ENCODE peak calls at places on chromosomes 3 and 15, in four cellular contexts. A is ureter; M is CD4-positive, alpha-beta T cell; O is stimulated activated CD8-positive, alpha-beta memory T cell treated with anti-CD3 and anti-CD28 coated beads, Interleukin-7, amount 100 ng/mL, for 1 hour. C is an unnamed sample.

GRCh38 chr3:127204841-127205582 is 12.1 kb downstream of the PRR23E start:
- DNase-seq in A (no peak), M (no peak), O (no peak), C (no peak)

GRCh38 chr3:110384601-110385000 is 687.0 kb upstream of the NECTIN3 start:
- DNase-seq in O (no peak), M (no peak), A (no peak), C (no peak)

GRCh38 chr3:127074900-127075360 is 92.0 kb downstream of the PLXNA1 start:
- DNase-seq in A (no peak), M (no peak), O (no peak), C (no peak)

GRCh38 chr15:42107483-42107882 is 13.1 kb upstream of the PLA2G4D start:
- DNase-seq in O (no peak), M (no peak), A (peak; percentile 62), C (peak; percentile 9)

GRCh38 chr3:83230841-83231240 is 1469.4 kb upstream of the GBE1 start:
- DNase-seq in M (no peak), A (no peak), O (no peak), C (no peak)

GRCh38 chr3:2078821-2079220 is 19.8 kb upstream of the CNTN4 start:
- DNase-seq in M (no peak), O (no peak), A (no peak), C (no peak)

GRCh38 chr3:31724681-31725080 is 192.0 kb downstream of the STT3B start:
- DNase-seq in A (no peak), M (no peak), O (no peak), C (no peak)

GRCh38 chr15:78347586-78348543 is 7.7 kb downstream of the CRABP1 start:
- DNase-seq in O (no peak), M (no peak), A (peak; percentile 51), C (no peak)

GRCh38 chr3:55701997-55702396 is 214.9 kb upstream of the WNT5A start:
- DNase-seq in M (no peak), A (no peak), O (no peak), C (no peak)